ENCODE peak calls at places on chromosomes 3 and 15, in six cellular contexts. T is transverse colon, D is esophagus muscularis mucosa, B is sigmoid colon, W is HCT116, Z is stomach. F is an unnamed sample. For H3K4me1, the result is how much of the 10 kb centered on the place peaks cover.

GRCh38 chr15:83960192-83960829 is 275.3 kb upstream of the GOLGA6L4 start:
- DNase-seq in T (no peak), D (no peak), B (no peak), W (no peak), Z (no peak), F (no peak)

GRCh38 chr15:51200791-51201190 is 106.1 kb upstream of the TNFAIP8L3 start:
- DNase-seq in T (no peak), D (no peak), B (no peak), W (no peak), Z (no peak), F (no peak)

GRCh38 chr15:89492111-89492641 is 4.2 kb downstream of the RHCG start:
- DNase-seq in T (no peak), D (no peak), B (peak), W (no peak), Z (no peak), F (no peak)

GRCh38 chr3:172241385-172241784 is 202.0 kb downstream of the FNDC3B start:
- DNase-seq in T (no peak), D (no peak), B (no peak), W (no peak), Z (no peak), F (no peak)

GRCh38 chr15:93033434-93034045 is 55.5 kb downstream of the RGMA start:
- DNase-seq in T (no peak), D (no peak), B (no peak), W (no peak), Z (peak), F (no peak)

GRCh38 chr15:42064271-42064670 is 30.1 kb downstream of the PLA2G4D start:
- DNase-seq in T (no peak), D (no peak), B (no peak), W (no peak), Z (no peak), F (no peak)

GRCh38 chr3:170598091-170598502 is 12.2 kb upstream of the SLC7A14 start:
- DNase-seq in T (no peak), D (no peak), B (no peak), W (no peak), Z (no peak), F (no peak)

GRCh38 chr3:123733341-123733740 is 148.5 kb upstream of the HACD2 start:
- DNase-seq in T (no peak), D (no peak), B (no peak), W (no peak), Z (no peak), F (no peak)

GRCh38 chr15:65857718-65858402 is 11.4 kb upstream of the RAB11A start:
- DNase-seq in T (no peak), D (no peak), B (no peak), W (no peak), Z (no peak), F (no peak)

GRCh38 chr3:123137001-123137400 is 64.7 kb upstream of the SEC22A start:
- DNase-seq in T (no peak), D (no peak), B (no peak), W (no peak), Z (no peak), F (no peak)

GRCh38 chr3:132119531-132119930 is 84.7 kb upstream of the CPNE4 start:
- DNase-seq in T (no peak), D (no peak), B (no peak), W (no peak), Z (no peak), F (no peak)

GRCh38 chr15:40104296-40104864 is 4.3 kb downstream of the BMF start:
- DNase-seq in T (no peak), D (no peak), B (no peak), W (no peak), Z (no peak), F (no peak)

GRCh38 chr3:5437296-5438010 is 249.9 kb downstream of the EDEM1 start:
- DNase-seq in T (no peak), D (no peak), B (no peak), W (no peak), Z (no peak), F (no peak)

GRCh38 chr3:177729939-177730700 is 532.8 kb upstream of the TBL1XR1 start:
- DNase-seq in T (no peak), D (no peak), B (peak), W (no peak), Z (no peak), F (no peak)

GRCh38 chr3:16514799-16515353 is 1.4 kb upstream of the RFTN1 start:
- DNase-seq in T (no peak), D (no peak), B (no peak), W (no peak), Z (no peak), F (no peak)

GRCh38 chr3:138412821-138413531 is 21.4 kb upstream of the ESYT3 start:
- DNase-seq in T (no peak), D (no peak), B (no peak), W (no peak), Z (no peak), F (no peak)

GRCh38 chr3:189756651-189757078 is 125.5 kb downstream of the TP63 start:
- DNase-seq in T (no peak), D (no peak), B (no peak), W (no peak), Z (no peak), F (no peak)

GRCh38 chr3:143041901-143042300 is 40.5 kb downstream of the U2SURP start:
- DNase-seq in T (no peak), D (no peak), B (no peak), W (no peak), Z (no peak), F (no peak)

GRCh38 chr15:64519897-64520296 is 59.5 kb downstream of the ZNF609 start:
- DNase-seq in T (no peak), D (no peak), B (no peak), W (no peak), Z (no peak), F (no peak)

GRCh38 chr3:125398952-125399351 is 23.8 kb upstream of the ZNF148 start:
- DNase-seq in T (no peak), D (no peak), B (no peak), W (no peak), Z (no peak), F (no peak)

GRCh38 chr3:42539871-42540714 is 37.6 kb downstream of the VIPR1 start:
- DNase-seq in T (peak), D (no peak), B (peak), W (peak), Z (peak), F (no peak)

DNA sequence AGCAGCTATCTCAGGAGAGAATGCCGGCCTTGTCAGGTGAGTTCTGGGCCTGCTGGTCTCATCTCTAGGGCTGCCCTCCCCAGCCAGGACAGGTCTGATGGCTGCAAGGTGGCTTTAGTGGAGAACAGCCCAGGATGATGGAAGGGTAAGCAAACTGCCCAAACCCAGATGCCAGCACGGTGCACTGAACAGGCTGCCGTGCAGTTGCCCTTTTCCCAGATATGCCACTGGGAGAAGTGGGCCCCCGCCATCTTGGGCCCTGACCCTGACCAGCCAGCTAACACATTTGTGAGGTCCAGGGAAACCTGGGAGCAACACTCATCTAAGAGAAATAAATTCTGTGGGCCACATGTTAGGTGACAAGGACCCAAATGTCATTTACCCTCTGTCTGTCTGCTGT is 1.6 kb downstream of the ITIH1 start:
- DNase-seq in T (no peak), D (no peak), B (peak), W (no peak), Z (peak), F (no peak)
- H3K4me3 ChIP-seq in T (no peak), D (no peak), B (no peak), W (no peak), Z (no peak), F (no peak)

DNA sequence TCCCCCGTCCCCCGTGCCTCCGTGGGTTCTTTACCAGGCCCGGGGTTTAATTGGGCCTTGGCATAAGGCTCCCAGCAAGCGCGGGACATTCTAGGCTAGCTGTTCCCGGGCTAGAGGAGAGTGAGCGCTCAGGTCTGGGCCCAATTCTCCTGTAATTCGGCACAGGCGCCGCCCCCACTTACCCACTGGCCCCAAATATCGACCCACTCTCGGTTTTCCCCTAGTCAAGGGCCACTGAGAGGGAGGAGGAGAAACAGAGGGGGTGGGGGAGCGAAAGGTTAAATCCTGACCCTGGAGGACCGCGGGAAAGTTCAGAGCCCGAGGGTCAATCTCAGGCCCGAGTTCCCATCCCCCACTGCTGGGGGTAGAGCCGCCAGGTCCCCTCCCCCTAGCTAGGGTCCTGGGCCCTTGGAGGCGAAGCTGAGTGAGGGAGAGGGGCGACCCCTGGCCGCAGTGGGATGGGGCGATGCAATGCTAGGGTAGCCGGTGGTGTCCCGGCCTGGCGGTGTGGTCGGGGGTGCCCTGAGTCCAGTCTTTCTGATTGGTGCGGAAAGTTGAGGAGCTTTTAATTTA is 8.5 kb upstream of the ONECUT1 start:
- DNase-seq in T (no peak), D (no peak), B (no peak), W (no peak), Z (no peak), F (no peak)
- H3K4me1 ChIP-seq in T (under half), D (under half), B (under half), W (under half), Z (under half), F (under half)

DNA sequence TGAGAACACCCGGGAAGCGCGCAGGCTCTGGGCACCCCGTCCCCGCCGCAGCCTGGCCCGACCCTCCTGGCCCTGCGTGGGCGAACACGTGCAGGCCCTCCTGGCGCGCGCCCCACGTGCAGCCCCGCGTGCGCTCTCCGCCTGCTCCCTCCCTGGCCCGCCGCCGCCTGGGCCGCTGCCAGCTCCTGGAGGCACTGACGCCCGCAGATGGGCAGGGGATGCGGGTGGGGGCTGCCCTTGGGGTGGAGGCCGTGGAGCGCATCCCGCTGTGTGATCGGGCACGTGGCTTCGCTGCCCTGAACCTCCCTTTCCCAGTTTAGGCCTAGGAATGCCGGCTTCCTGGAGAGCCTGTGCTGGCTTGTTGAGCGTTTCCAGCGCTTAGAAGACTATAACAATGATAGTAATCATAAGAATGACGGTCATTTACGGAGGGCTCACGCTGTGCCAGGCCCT is 104.6 kb upstream of the SLC6A6 start:
- DNase-seq in T (peak), D (no peak), B (peak), W (no peak), Z (no peak), F (no peak)
- TF ChIP-seq POLR2AphosphoS5 in T (no peak), D (peak), B (peak), W (no peak), Z (peak), F (no peak)

DNA sequence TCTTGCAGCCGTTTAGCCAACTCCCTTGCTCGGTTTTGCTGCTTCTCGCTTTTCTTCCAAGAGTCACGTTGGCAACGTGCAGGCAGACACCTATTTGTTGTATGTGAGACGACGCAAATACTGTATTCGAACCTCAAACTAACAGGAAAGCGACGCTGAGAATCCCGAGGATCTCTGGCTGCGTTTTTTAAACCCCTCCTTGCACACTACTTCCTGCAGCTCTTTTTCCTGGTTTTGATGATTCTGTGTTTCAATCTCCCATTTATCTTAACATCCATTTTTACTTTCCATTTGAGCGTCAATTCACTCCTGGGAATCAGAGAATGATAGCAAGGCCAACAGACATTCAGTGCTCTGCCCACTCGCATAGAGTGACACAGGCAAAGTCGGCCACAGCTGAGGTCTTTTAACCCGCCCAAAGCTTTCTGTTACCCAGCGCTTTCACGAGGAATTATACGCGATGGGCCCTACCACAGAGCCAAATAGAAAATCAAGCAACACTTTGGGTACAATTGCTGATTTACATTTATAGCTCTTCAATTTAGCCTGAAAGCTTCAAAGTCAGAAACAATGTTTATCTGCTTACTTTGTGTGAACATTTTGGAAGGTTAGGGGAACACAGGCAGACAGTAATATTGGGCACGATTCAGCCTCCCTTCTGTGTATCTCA is 1.6 kb upstream of the ANXA2 start:
- DNase-seq in T (no peak), D (no peak), B (peak), W (no peak), Z (no peak), F (no peak)
- H3K4me3 ChIP-seq in T (no peak), D (peak), B (peak), W (peak), Z (no peak), F (no peak)

DNA sequence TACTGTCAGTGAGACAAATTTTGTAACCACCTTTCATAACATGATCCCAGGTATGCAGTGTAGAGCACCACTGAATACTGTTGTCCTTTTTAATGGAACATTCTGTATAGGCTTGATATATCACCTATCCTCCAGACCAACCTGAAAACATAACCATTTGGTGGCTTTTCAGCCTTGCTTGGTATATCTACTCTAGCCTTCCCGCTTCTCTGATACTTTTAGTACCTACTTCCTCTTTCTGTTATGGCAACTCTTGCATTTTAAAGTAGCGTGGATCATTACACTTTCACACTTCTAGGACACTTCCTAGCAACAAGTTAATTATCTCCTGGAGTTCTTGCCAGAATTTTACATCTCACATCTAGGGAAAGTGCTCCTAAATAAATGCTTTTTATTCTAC is 226.6 kb upstream of the ROBO1 start:
- DNase-seq in T (no peak), D (no peak), B (no peak), W (no peak), Z (no peak), F (no peak)
- H3K4me1 ChIP-seq in T (under half), D (under half), B (under half), W (under half), Z (under half), F (under half)

DNA sequence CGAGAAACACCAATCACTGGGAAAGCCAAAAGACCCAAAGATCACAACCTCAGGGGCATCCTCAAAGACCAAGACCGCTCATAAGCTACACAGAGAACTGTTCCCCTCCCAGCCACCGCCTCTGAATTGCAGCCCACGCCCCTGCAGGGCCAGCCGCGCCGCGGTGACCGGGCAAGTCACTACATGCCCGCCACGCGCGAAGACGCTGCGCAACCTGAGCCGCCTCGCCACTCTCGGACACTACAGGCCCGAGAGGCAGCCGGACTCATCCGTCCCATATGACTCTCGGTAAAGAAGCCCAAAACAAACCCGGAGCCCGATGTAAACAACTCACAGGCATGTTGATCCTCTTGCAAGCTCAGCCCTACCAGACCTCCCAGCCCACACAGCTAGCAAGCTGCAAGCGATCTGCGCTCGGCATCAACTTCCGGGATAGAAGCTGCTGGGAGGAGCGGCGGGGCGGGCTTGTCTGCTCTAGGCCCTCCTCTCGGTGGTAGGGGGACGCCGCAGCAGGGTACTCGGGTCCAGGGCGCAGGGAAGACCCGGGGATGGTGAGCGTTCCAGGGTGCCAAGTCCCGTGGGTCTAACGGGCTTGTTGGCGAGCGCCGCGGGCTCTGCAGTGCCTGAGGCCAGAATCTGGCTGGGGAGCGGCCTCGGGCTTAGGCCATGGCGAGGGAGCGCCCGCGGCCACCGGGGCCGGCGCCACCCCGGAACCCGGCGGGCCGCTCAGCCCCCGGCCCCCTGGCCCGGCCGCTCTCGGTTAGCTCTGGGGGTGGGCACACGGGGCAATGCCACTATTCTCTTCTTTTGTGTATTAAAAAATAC is at the start of gene RPS27L:
- DNase-seq in T (peak), D (peak), B (peak), W (peak), Z (peak), F (peak)
- TF ChIP-seq POLR2AphosphoS5 in T (peak), D (peak), B (peak), W (peak), Z (peak), F (peak)

GRCh38 chr3:117200962-117201361 is 491.4 kb downstream of the TUSC7 start:
- DNase-seq in T (no peak), D (no peak), B (no peak), W (no peak), Z (no peak), F (no peak)

GRCh38 chr3:117201906-117202305 is 492.3 kb downstream of the TUSC7 start:
- DNase-seq in T (no peak), D (no peak), B (no peak), W (no peak), Z (no peak), F (no peak)

DNA sequence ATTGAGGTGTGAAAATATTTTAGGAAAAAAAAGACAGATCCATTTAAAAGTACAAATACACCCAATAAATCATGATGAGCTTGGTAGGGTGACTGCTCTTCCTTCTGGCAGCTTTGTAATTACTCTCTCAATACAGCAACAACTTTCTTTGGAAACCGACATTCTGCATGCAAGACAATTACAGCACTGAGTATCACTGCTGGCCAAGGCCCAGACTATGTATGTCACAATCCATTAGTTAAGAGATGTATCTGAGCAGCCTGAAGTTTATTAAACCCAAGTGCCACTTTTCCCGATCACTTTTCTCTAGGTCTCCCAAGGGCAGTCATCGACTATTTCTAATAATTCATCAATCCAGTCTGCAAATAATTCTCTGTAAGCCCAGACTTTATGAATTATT is 492.8 kb downstream of the TUSC7 start:
- DNase-seq in T (no peak), D (no peak), B (no peak), W (no peak), Z (no peak), F (no peak)
- H3K4me3 ChIP-seq in T (no peak), D (no peak), B (no peak), W (no peak), Z (no peak), F (no peak)

F was measured in spleen.